ENCODE peak calls at places on chromosomes 7 and 10, in eight cellular contexts. E, X, C, L, V, U, J and G are unnamed samples.

GRCh38 chr10:102462512-102463054 is 11.2 kb upstream of the C10orf95 start:
- DNase-seq in E (no peak), X (no peak), C (no peak), L (no peak), V (no peak), U (no peak), J (no peak), G (no peak)

GRCh38 chr10:71213127-71213616 is 802 bp downstream of the UNC5B start:
- DNase-seq in E (peak), X (peak), C (no peak), L (peak), V (peak), U (peak), J (no peak), G (no peak)

GRCh38 chr7:131157530-131158243 is 170.0 kb upstream of the MKLN1 start:
- DNase-seq in E (peak), X (peak), C (no peak), L (peak), V (peak), U (no peak), J (no peak), G (no peak)

GRCh38 chr7:111690364-111691111 is 128.2 kb upstream of the IMMP2L start:
- DNase-seq in E (no peak), X (no peak), C (no peak), L (no peak), V (no peak), U (no peak), J (no peak), G (no peak)

GRCh38 chr10:79385804-79386531 is 38.7 kb downstream of the PPIF start:
- DNase-seq in E (no peak), X (no peak), C (peak), L (no peak), V (no peak), U (no peak), J (no peak), G (peak)

GRCh38 chr7:29606287-29606721 is 42.7 kb downstream of the PRR15 start:
- DNase-seq in E (no peak), X (peak), C (no peak), L (peak), V (peak), U (no peak), J (peak), G (no peak)

GRCh38 chr7:71633571-71634008 is 501.6 kb downstream of the GALNT17 start:
- DNase-seq in E (no peak), X (peak), C (no peak), L (peak), V (peak), U (peak), J (peak), G (no peak)

GRCh38 chr7:122453432-122453831 is 148.9 kb upstream of the FEZF1 start:
- DNase-seq in E (no peak), X (no peak), C (no peak), L (no peak), V (no peak), U (no peak), J (no peak), G (no peak)

GRCh38 chr10:114663631-114664030 is 5.6 kb upstream of the ABLIM1 start:
- DNase-seq in E (no peak), X (no peak), C (no peak), L (no peak), V (no peak), U (no peak), J (no peak), G (no peak)

DNA sequence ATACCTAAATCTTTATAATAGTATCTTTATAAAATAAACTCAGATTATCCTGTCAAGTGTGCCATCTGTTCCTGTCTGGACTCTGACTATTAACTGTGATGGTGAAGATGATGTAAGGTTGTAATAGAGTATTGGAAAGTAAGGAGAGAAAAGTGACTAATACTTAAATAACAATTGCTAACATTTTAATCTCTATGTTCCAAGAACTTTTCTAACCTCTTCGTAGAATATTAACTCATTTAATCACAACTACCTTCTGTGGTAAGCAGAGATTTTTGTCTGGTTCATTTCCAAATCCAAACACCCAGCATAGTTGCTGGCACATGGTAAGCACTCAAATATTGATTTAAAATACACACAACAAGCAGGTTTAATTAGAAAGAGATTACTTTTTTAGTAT is 2.5 kb downstream of the TNPO3 start:
- DNase-seq in E (no peak), X (no peak), C (no peak), L (no peak), V (no peak), U (no peak), J (no peak), G (no peak)
- H3K4me3 ChIP-seq in E (no peak), X (no peak), C (no peak), L (no peak), V (no peak), U (peak), J (peak), G (no peak)

GRCh38 chr10:1054684-1055083 is 1.5 kb upstream of the WDR37 start:
- DNase-seq in E (no peak), X (no peak), C (no peak), L (no peak), V (peak), U (no peak), J (no peak), G (no peak)
- H3K4me3 ChIP-seq in E (no peak), X (peak), C (peak), L (peak), V (no peak), U (peak), J (peak), G (no peak)

GRCh38 chr7:156948361-156948760 is 1.2 kb upstream of the NOM1 start:
- DNase-seq in E (no peak), X (no peak), C (no peak), L (no peak), V (no peak), U (no peak), J (no peak), G (no peak)
- H3K4me3 ChIP-seq in E (no peak), X (peak), C (no peak), L (peak), V (peak), U (peak), J (peak), G (no peak)

GRCh38 chr7:78768859-78769258 is 684.6 kb downstream of the MAGI2 start:
- DNase-seq in E (no peak), X (peak), C (no peak), L (peak), V (peak), U (no peak), J (no peak), G (no peak)
- H3K4me3 ChIP-seq in E (no peak), X (peak), C (peak), L (peak), V (no peak), U (peak), J (no peak), G (no peak)